ENCODE peak calls at places on chromosomes 5 and 9, in six cellular contexts. A is GM23248, P is MM.1S, L is hepatocyte, M is OCI-LY7, E is GM23338. T is an unnamed sample. For H3K9me2 and H3K4me1, the result is how much of the 10 kb centered on the place peaks cover.

GRCh38 chr9:136211441-136212344 is 6.8 kb upstream of the LHX3 start:
- DNase-seq in L (no peak), M (peak), E (no peak), P (no peak), A (no peak), T (no peak)

GRCh38 chr9:14277202-14277601 is 36.7 kb downstream of the NFIB start:
- DNase-seq in A (peak), E (no peak), L (no peak), M (no peak), P (no peak), T (no peak)

GRCh38 chr9:106620081-106620480 is 242.9 kb upstream of the ZNF462 start:
- DNase-seq in E (no peak), L (no peak), P (no peak), A (no peak), M (no peak), T (no peak)

GRCh38 chr5:78757269-78758053 is 108.9 kb upstream of the LHFPL2 start:
- DNase-seq in A (peak), E (no peak), L (peak), M (no peak), P (peak), T (no peak)

GRCh38 chr5:1120236-1120999 is 8.6 kb upstream of the SLC12A7 start:
- DNase-seq in L (no peak), A (peak), P (no peak), M (no peak), E (no peak), T (no peak)

GRCh38 chr9:114184071-114184470 is 28.7 kb downstream of the COL27A1 start:
- DNase-seq in E (no peak), A (peak), L (no peak), P (no peak), M (no peak), T (no peak)

GRCh38 chr5:158382473-158382872 is 523.5 kb upstream of the CLINT1 start:
- DNase-seq in A (peak), E (peak), P (peak), L (peak), M (no peak), T (peak)

GRCh38 chr5:155728857-155729683 is 597.9 kb upstream of the SGCD start:
- DNase-seq in M (no peak), E (peak), L (peak), P (no peak), A (peak), T (no peak)

GRCh38 chr5:133317558-133317957 is 265.7 kb downstream of the HSPA4 start:
- DNase-seq in E (no peak), P (no peak), L (no peak), A (peak), M (peak), T (no peak)

GRCh38 chr5:59042201-59042600 is 459.3 kb downstream of the RAB3C start:
- DNase-seq in M (no peak), E (no peak), L (no peak), A (peak), P (no peak), T (no peak)

GRCh38 chr5:175384724-175385552 is 59.0 kb downstream of the DRD1 start:
- DNase-seq in E (no peak), L (no peak), A (no peak), M (no peak), P (no peak), T (no peak)

GRCh38 chr5:147685991-147686390 is 96.5 kb downstream of the JAKMIP2 start:
- DNase-seq in P (no peak), M (no peak), E (no peak), A (peak), L (no peak), T (no peak)

GRCh38 chr5:149549461-149550266 is 1.6 kb downstream of the CSNK1A1 start:
- DNase-seq in P (peak), L (peak), A (peak), E (peak), M (peak), T (no peak)

GRCh38 chr9:111632051-111632450 is 917 bp downstream of the DNAJC25 start:
- DNase-seq in P (no peak), A (peak), M (peak), E (no peak), L (no peak), T (no peak)

GRCh38 chr5:138054863-138055558 is 22.1 kb upstream of the FAM13B start:
- DNase-seq in A (no peak), E (peak), M (no peak), L (no peak), P (no peak), T (no peak)

GRCh38 chr5:8500426-8500825 is 631.5 kb downstream of the MTRR start:
- DNase-seq in L (no peak), M (no peak), A (peak), P (no peak), E (no peak), T (no peak)

GRCh38 chr5:72814864-72815263 is 1.6 kb upstream of the TNPO1 start:
- DNase-seq in M (no peak), A (no peak), P (no peak), L (no peak), E (no peak), T (no peak)

DNA sequence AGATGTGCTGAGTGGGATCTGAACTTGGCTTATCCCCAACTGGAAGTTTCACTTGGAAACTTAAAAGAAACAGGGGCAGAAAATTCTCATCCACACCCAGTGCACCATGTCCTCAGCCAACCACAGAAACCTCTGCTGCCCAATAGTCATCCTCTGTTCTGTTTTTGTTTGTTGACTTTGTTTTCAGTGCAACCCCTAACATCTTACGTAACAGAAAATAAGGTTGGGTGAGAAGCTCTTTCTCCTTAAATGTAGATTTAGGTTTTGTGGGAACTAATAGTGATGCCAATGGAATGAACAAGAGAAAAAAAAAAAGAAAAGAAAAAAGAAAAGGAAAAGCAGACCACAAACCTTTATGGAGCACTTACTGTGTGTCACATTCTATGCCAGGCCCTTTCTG is 262.8 kb downstream of the PAPPA start:
- DNase-seq in L (no peak), E (no peak), A (no peak), P (no peak), M (no peak), T (no peak)
- H3K9me2 ChIP-seq in L (under half), E (under half), A (under half), P (under half), M (under half), T (under half)

DNA sequence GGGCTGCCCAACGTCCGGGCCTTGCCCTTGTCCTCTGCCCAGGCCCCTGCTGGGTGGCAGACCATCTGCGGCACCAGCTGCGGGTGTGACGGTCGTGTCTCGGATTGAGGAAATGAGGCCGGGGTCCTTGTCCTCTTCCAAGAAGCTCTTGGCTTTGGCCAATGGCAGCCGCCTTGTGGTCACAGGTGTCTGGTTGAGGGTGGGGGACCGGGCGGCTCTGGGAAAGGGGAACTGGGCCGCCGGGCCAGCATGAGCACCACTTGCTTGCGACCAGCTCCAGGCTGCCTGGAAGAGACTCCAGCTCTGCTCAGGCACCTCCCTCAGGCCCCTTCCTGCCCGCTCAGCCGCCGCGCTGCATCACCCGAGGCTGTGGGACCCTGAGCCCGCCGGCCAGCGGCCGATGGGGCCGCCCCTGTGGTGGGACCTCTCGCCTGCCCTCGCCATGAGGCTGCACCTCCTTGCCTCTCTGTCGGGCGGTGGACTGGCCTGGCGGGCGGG is 59.7 kb downstream of the RXRA start:
- DNase-seq in E (no peak), L (no peak), P (no peak), M (no peak), A (no peak), T (no peak)
- H3K4me1 ChIP-seq in E (under half), L (half or more), P (under half), M (under half), A (under half), T (under half)

DNA sequence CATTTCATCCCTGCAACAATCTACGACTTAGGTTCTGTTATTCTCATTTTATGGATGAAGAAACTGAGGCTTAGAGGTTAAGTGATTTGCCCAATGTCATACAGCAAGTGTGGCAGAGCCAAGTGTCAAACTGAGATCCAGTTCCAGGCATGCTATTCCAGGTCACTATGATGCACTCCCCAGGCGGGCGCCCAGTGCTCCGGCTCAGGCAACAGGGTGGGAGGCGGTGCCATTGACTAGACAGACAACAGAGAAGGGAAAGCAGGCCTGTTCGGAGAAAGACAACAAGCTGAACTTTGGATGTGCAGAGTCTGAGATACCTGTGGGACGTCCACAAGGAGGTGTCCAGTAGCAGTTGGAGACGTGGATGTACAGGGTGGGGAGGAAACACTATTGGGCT is 10.8 kb upstream of the DDX41 start:
- DNase-seq in L (no peak), E (no peak), M (no peak), A (no peak), P (no peak), T (no peak)
- H3K9me2 ChIP-seq in L (under half), E (under half), M (under half), A (under half), P (under half), T (under half)

GRCh38 chr9:131673531-131673930 is 66.3 kb downstream of the RAPGEF1 start:
- DNase-seq in L (no peak), E (no peak), A (no peak), M (peak), P (no peak), T (no peak)

GRCh38 chr9:131671150-131671549 is 68.7 kb downstream of the RAPGEF1 start:
- DNase-seq in E (no peak), P (no peak), M (no peak), A (no peak), L (no peak), T (no peak)

GRCh38 chr9:131673068-131673467 is 66.8 kb downstream of the RAPGEF1 start:
- DNase-seq in P (no peak), A (no peak), L (no peak), E (no peak), M (no peak), T (no peak)

GRCh38 chr9:131670247-131670681 is 69.6 kb downstream of the RAPGEF1 start:
- DNase-seq in E (no peak), P (no peak), A (no peak), M (no peak), L (no peak), T (no peak)

GRCh38 chr9:131672451-131672850 is 67.4 kb downstream of the RAPGEF1 start:
- DNase-seq in L (no peak), P (no peak), A (no peak), E (no peak), M (no peak), T (no peak)
- H3K4me1 ChIP-seq in L (under half), P (under half), A (under half), E (half or more), M (half or more), T (under half)

GRCh38 chr5:14818931-14819790 is 52.4 kb downstream of the ANKH start:
- DNase-seq in L (no peak), P (no peak), M (no peak), E (no peak), A (peak), T (no peak)

GRCh38 chr5:14812166-14812565 is 59.4 kb downstream of the ANKH start:
- DNase-seq in P (no peak), L (no peak), M (peak), E (no peak), A (no peak), T (no peak)

GRCh38 chr5:14816999-14817761 is 54.4 kb downstream of the ANKH start:
- DNase-seq in M (no peak), E (no peak), A (peak), P (no peak), L (no peak), T (no peak)

GRCh38 chr5:14813747-14814146 is 57.8 kb downstream of the ANKH start:
- DNase-seq in P (no peak), E (no peak), M (no peak), L (no peak), A (no peak), T (no peak)

GRCh38 chr5:14816374-14816998 is 55.1 kb downstream of the ANKH start:
- DNase-seq in P (no peak), M (no peak), L (no peak), E (no peak), A (peak), T (no peak)
- H3K9me2 ChIP-seq in P (under half), M (under half), L (under half), E (under half), A (under half), T (under half)

DNA sequence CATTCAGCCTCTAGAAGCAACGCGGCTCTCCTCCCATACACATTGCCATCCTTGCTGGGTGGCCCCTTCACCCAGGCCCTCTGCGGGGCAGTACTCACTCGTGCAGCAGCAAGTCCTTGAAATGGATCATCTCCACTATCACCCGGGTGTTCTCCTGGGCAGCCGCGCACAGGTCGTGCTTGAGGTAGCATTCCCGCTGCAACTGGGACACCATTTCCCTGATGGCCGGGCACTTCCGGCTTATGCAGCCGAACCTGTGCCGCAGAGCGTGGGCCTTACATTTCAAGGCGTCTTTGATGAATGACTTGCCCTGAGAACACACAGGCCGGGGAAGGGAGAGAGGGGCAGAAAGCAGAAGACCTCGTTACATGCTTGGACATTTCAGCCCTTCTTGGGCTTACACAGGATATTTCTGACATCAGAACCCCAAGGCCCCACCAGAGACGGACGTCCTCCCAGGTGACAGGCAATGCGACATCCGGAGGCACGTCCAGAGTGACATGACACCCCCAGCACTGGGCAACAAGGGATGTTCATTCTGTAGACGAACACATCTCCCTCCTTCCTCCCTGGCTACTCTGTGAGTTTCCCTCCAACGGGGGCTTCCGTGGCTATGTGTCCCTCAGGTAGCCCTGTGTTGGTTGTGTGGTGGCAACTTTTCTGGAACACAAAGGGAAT is 5.0 kb downstream of the STC2 start:
- DNase-seq in L (no peak), M (no peak), E (no peak), P (no peak), A (no peak), T (no peak)
- H3K4me1 ChIP-seq in L (half or more), M (under half), E (under half), P (under half), A (under half), T (under half)

DNA sequence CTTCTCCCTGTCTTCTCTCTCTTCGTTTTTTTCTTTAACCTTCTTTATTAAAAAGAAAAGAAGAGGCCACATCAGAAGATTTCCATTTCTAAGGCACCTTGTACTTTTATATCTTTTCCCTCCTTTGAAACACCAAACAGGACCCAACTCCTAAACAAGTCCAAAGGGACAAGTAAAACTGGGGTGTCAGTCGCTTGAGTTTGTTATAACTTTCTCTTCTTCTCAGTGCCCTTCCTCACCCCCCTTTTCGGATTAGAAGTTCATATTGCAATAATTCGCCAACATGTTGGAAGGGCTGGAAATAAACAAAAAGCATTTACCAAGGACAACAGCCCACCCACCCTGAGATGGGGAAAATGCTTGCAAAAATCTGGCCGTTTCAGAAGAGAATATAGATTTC is 148.9 kb upstream of the KLF4 start:
- DNase-seq in E (no peak), L (no peak), P (no peak), M (no peak), A (peak), T (no peak)
- H3K9me2 ChIP-seq in E (under half), L (under half), P (under half), M (under half), A (under half), T (under half)

T was measured in PC-9.